ENCODE peak calls at places on chromosome 19, in four cellular contexts. W, A, Z and K are unnamed samples.

GRCh38 chr19:48511800-48512503 is at the start of gene LMTK3:
- DNase-seq in W (no peak), A (no peak), Z (no peak), K (no peak)

GRCh38 chr19:48516536-48516935 is 4.9 kb upstream of the LMTK3 start:
- DNase-seq in W (no peak), A (no peak), Z (no peak), K (no peak)

GRCh38 chr19:37332839-37333238 is 38.1 kb upstream of the ZNF527 start:
- DNase-seq in W (no peak), A (no peak), Z (no peak), K (no peak)

GRCh38 chr19:29890392-29890791 is 51.6 kb upstream of the URI1 start:
- DNase-seq in W (no peak), A (no peak), Z (no peak), K (no peak)

GRCh38 chr19:4692275-4693077 is 22.3 kb upstream of the MYDGF start:
- DNase-seq in W (no peak), A (no peak), Z (no peak), K (no peak)

GRCh38 chr19:33878136-33878535 is 81.5 kb downstream of the KCTD15 start:
- DNase-seq in W (no peak), A (no peak), Z (no peak), K (peak)

GRCh38 chr19:42033413-42033812 is 36.6 kb downstream of the GRIK5 start:
- DNase-seq in W (no peak), A (no peak), Z (no peak), K (no peak)

GRCh38 chr19:2554856-2555255 is 78.9 kb downstream of the GADD45B start:
- DNase-seq in W (no peak), A (no peak), Z (no peak), K (no peak)

GRCh38 chr19:29819986-29820385 is 8.2 kb downstream of the CCNE1 start:
- DNase-seq in W (no peak), A (no peak), Z (no peak), K (no peak)

GRCh38 chr19:39679056-39679790 is 23.5 kb downstream of the LGALS16 start:
- DNase-seq in W (no peak), A (no peak), Z (no peak), K (no peak)

GRCh38 chr19:4536798-4537197 is 1.8 kb upstream of the PLIN5 start:
- DNase-seq in W (no peak), A (no peak), Z (no peak), K (no peak)

GRCh38 chr19:35868172-35868822 is at the start of gene APLP1:
- DNase-seq in W (peak), A (peak), Z (peak), K (no peak)

GRCh38 chr19:53908933-53909415 is at the start of gene CACNG7:
- DNase-seq in W (no peak), A (no peak), Z (no peak), K (no peak)

GRCh38 chr19:42366676-42367075 is 23.4 kb downstream of the CNFN start:
- DNase-seq in W (no peak), A (no peak), Z (no peak), K (no peak)

GRCh38 chr19:55344444-55344843 is 4.8 kb downstream of the KMT5C start:
- DNase-seq in W (no peak), A (no peak), Z (no peak), K (no peak)

GRCh38 chr19:47754206-47755064 is 9.1 kb downstream of the NOP53 start:
- DNase-seq in W (no peak), A (no peak), Z (no peak), K (no peak)

GRCh38 chr19:49542446-49542845 is 14.6 kb downstream of the RCN3 start:
- DNase-seq in W (no peak), A (no peak), Z (no peak), K (no peak)

GRCh38 chr19:50418186-50419021 is at the start of gene SPIB:
- DNase-seq in W (no peak), A (no peak), Z (no peak), K (no peak)

GRCh38 chr19:41352609-41353465 is 885 bp downstream of the TGFB1 start:
- DNase-seq in W (peak), A (peak), Z (peak), K (peak)

GRCh38 chr19:6234527-6234926 is 45.2 kb downstream of the MLLT1 start:
- DNase-seq in W (no peak), A (no peak), Z (no peak), K (no peak)

GRCh38 chr19:6238643-6239281 is 41.0 kb downstream of the MLLT1 start:
- DNase-seq in W (no peak), A (peak), Z (no peak), K (no peak)

GRCh38 chr19:6235031-6235951 is 44.5 kb downstream of the MLLT1 start:
- DNase-seq in W (no peak), A (no peak), Z (no peak), K (no peak)

GRCh38 chr19:6238256-6238642 is 41.5 kb downstream of the MLLT1 start:
- DNase-seq in W (no peak), A (no peak), Z (no peak), K (no peak)

DNA sequence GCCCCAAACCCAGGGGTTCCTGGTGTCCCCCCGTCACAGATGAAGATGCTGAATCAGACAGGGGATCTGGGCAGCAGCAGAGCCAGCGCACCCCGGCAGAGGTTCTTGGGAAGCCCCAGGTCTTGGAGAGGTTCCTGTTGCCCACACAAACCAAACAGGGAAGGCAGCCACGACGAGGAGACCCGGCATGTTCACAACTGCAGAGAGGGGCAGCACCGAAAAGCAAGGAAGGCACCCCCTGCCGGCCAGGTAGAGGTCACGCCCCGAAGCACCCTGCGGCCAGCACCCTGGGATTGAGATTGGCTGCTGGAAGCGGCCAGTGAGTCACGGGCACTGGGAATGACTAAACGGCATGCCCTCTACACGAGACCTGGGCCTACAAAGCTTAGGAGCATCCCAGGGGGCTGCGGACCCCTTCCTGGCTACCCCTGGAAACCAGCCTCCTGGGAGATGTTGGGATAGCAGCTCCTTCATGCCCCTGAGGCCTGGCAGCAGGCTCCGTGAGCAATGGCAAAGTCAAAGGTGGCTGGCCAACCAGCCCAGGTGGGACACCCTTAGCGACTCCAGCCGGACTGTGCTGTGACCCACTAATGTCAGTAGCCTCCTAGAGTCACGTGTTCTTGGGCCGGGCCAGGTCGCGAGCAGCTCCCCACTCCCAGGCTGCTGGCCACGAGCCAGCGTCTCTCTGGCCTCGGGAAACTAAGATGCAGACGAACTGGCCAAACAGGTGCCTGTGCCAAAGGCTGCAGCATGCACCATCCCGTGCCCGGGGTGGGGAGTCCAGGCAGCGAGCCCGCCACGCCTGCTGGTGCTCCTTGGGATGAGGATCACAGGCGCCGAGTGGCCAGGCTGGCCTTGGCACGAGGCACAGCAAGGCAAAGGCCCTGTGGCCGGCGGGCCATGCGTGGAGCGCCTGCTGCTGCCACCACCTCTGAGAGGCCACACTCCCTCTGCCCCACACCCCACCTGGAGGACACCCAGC is 43.2 kb downstream of the MLLT1 start:
- DNase-seq in W (no peak), A (peak), Z (no peak), K (peak)
- TF ChIP-seq CTCF in W (no peak), A (no peak), Z (no peak), K (no peak)

GRCh38 chr19:45947926-45948325 is 25.7 kb downstream of the NOVA2 start:
- DNase-seq in W (no peak), A (no peak), Z (no peak), K (no peak)
- TF ChIP-seq CTCF in W (no peak), A (no peak), Z (no peak), K (no peak)

GRCh38 chr19:18101268-18101667 is 3.7 kb downstream of the MAST3 start:
- DNase-seq in W (no peak), A (no peak), Z (no peak), K (no peak)
- TF ChIP-seq CTCF in W (no peak), A (no peak), Z (no peak), K (no peak)

GRCh38 chr19:1262687-1263123 is 6.4 kb upstream of the CIRBP start:
- DNase-seq in W (no peak), A (peak), Z (no peak), K (no peak)

GRCh38 chr19:1259873-1260748 is 9.0 kb upstream of the CIRBP start:
- DNase-seq in W (no peak), A (no peak), Z (no peak), K (peak)

GRCh38 chr19:1260749-1261511 is 8.2 kb upstream of the CIRBP start:
- DNase-seq in W (peak), A (peak), Z (peak), K (peak)

GRCh38 chr19:1261863-1262686 is 7.1 kb upstream of the CIRBP start:
- DNase-seq in W (no peak), A (peak), Z (no peak), K (no peak)

DNA sequence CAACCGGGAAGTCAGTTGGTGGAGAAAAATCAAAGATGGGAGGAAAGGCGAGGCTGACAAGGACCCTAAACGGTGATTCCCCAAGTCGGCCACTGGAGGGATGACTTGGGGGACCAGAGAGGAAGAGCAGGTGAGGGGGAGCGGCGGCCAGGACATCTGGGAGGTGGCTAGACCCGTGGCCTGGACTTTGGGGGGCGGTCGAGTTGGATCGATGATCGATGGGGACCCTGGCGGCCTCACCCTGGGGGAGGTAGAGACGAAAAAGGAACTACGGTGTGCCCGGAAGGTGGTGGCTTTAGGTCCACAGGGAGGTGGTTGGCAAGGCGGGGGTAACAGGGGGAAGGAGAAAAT is 7.6 kb upstream of the CIRBP start:
- DNase-seq in W (no peak), A (no peak), Z (no peak), K (no peak)
- TF ChIP-seq CTCF in W (peak), A (no peak), Z (peak), K (no peak)

DNA sequence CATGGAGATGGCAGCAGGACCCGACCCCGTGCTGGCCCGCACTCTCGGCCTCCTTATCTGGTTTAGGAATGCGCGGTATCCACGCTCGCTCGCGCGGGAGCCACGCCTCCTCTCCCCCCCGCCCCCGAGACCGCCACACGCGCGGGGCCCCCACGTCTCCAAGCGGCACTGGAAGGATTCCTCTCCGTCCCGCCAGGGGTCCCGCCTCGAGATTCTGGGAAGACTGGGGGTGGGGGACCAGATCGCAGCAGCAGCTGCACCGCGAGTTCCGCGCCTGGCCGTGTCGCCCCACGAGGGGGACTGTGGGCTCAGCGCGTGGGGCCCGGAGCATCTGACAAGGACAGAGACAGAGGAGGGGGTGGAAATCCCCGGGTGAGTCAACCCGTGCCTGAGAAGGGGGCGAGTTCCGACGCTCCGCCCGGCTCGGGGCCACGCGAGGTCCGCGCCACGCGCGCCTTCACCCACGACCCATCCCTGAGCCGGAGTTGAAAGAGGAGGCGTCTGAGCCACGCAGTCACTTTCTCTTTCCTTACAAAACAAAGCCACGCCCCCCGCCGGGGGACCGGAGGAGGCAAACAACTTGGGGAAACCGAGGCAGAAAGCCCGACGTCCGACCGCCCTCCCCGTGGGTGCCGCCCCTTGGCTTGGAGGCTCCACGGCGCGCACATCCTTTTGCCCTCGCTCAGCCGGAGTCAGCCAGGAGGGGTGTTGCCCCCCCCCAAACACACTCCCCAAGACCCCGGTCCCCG is 802 bp downstream of the S1PR2 start:
- DNase-seq in W (no peak), A (peak), Z (peak), K (peak)
- TF ChIP-seq CTCF in W (peak), A (no peak), Z (peak), K (no peak)

DNA sequence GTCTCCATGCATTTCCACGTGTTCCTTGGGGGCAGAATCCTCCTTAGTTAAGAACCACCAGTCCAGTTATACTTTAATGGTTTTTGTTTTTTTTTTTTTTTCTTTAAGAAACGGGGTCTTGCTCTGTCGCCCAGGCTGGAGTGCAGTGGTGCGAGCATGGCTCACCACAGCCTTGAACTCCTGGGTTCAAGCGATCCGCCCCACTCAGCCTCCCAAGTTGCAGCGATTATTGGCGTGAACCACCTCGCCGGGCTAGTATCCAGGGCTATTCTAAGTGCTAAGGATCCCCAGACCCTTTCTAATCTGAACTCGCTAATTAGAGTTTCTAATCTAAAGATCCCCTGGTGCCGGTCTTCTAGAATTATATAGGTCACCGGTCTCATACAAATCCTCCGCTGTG is 9.6 kb downstream of the ABHD8 start:
- DNase-seq in W (no peak), A (no peak), Z (no peak), K (no peak)
- TF ChIP-seq CTCF in W (no peak), A (no peak), Z (no peak), K (no peak)

DNA sequence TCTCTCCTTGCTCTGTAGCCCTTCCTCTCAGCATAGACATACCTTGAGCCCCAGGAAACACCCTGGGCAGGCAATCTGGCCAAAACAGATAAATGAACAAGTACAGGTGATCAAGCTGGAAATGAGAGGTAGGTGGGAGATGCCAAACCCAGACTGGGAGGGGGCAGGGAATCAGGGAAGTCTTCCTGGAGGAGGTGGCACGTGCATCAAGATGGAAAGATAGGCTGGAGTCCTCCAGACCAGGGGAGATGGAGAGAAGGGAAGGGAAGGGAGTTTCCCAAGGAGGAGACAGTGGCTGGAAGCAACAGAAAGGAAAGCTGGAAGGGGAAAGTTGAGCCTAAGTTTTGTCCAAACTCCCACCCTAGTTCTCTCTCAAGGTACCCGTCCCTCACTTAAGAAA is 1.7 kb upstream of the MUC16 start:
- DNase-seq in W (no peak), A (no peak), Z (no peak), K (no peak)
- TF ChIP-seq CTCF in W (no peak), A (no peak), Z (no peak), K (no peak)

GRCh38 chr19:16376649-16377048 is 52.0 kb downstream of the KLF2 start:
- DNase-seq in W (no peak), A (no peak), Z (peak), K (no peak)
- TF ChIP-seq CTCF in W (peak), A (no peak), Z (peak), K (no peak)